ENCODE peak calls at places on chromosomes 13 and 19, in six cellular contexts. Z is iris pigment epithelial cell; T is stimulated activated CD8-positive, alpha-beta memory T cell treated with anti-CD3 and anti-CD28 coated beads, Interleukin-7, amount 100 ng/mL, for 4 hours; N is M059J; P is activated CD4-positive, CD25-positive, alpha-beta regulatory T cell; Y is cardiac fibroblast. G is an unnamed sample.

GRCh38 chr13:59413121-59413520 is 750.6 kb downstream of the DIAPH3 start:
- DNase-seq in Z (peak), T (no peak), N (peak), P (no peak), Y (no peak), G (no peak)

GRCh38 chr13:27857271-27857670 is 62.5 kb upstream of the PDX1 start:
- DNase-seq in Z (no peak), T (no peak), N (no peak), P (no peak), Y (no peak), G (no peak)

GRCh38 chr13:114143806-114144605 is 11.6 kb upstream of the RASA3 start:
- DNase-seq in Z (no peak), T (no peak), N (no peak), P (no peak), Y (no peak), G (peak)

GRCh38 chr13:87498681-87499080 is 172.5 kb upstream of the SLITRK5 start:
- DNase-seq in Z (peak), T (no peak), N (no peak), P (no peak), Y (no peak), G (no peak)

GRCh38 chr19:16435238-16435911 is 36.4 kb downstream of the EPS15L1 start:
- DNase-seq in Z (peak), T (peak), N (peak), P (no peak), Y (peak), G (no peak)

GRCh38 chr13:87671824-87672603 is 843 bp downstream of the SLITRK5 start:
- DNase-seq in Z (no peak), T (no peak), N (no peak), P (no peak), Y (no peak), G (no peak)

GRCh38 chr19:38993271-38993670 is 17.7 kb upstream of the FBXO17 start:
- DNase-seq in Z (peak), T (no peak), N (peak), P (no peak), Y (peak), G (no peak)

GRCh38 chr13:95677564-95678386 is 836 bp downstream of the DNAJC3 start:
- DNase-seq in Z (peak), T (no peak), N (peak), P (no peak), Y (peak), G (no peak)

GRCh38 chr13:44431150-44431549 is 57.5 kb downstream of the SERP2 start:
- DNase-seq in Z (no peak), T (no peak), N (no peak), P (no peak), Y (no peak), G (no peak)

GRCh38 chr19:38675611-38676010 is 28.2 kb downstream of the ACTN4 start:
- DNase-seq in Z (no peak), T (no peak), N (no peak), P (no peak), Y (no peak), G (no peak)

GRCh38 chr13:78657699-78658629 is 991 bp downstream of the OBI1 start:
- DNase-seq in Z (peak), T (no peak), N (peak), P (no peak), Y (peak), G (no peak)

G was measured in left lobe of liver.